ENCODE peak calls at places on chromosomes 7 and 10, in six cellular contexts. F is lower lobe of right lung; P is hepatocyte; M is CD4-positive, alpha-beta T cell; L is PC-9; H is heart right ventricle. S is an unnamed sample.

GRCh38 chr7:52311886-52312285 is 723.5 kb upstream of the POM121L12 start:
- DNase-seq in F (no peak), M (no peak), L (no peak), P (peak; percentile 9), H (no peak), S (no peak)

GRCh38 chr7:1401011-1401410 is 58.3 kb downstream of the MICALL2 start:
- DNase-seq in F (no peak), M (no peak), P (no peak), H (no peak), L (peak; percentile 30), S (no peak)

GRCh38 chr7:26365077-26365896 is 73.6 kb downstream of the SNX10 start:
- DNase-seq in L (peak; percentile 57), M (peak; percentile 44), H (no peak), F (peak; percentile 51), P (peak; percentile 80), S (no peak)

GRCh38 chr10:96507044-96507443 is 6.7 kb downstream of the TLL2 start:
- DNase-seq in M (no peak), F (no peak), H (no peak), P (no peak), L (no peak), S (no peak)

GRCh38 chr10:92150798-92151197 is 140.1 kb downstream of the CPEB3 start:
- DNase-seq in L (no peak), H (no peak), M (no peak), P (no peak), F (no peak), S (no peak)

GRCh38 chr7:131111-132094 is 61.0 kb upstream of the FAM20C start:
- DNase-seq in M (no peak), H (peak; percentile 55), F (peak; percentile 73), P (peak; percentile 5), L (no peak), S (no peak)

GRCh38 chr7:40882071-40882658 is 747.4 kb downstream of the SUGCT start:
- DNase-seq in P (no peak), F (no peak), L (no peak), M (no peak), H (no peak), S (no peak)

GRCh38 chr7:155787171-155787851 is 25.0 kb downstream of the SHH start:
- DNase-seq in L (no peak), M (no peak), F (no peak), H (no peak), P (no peak), S (no peak)

GRCh38 chr10:79136227-79137005 is 67.7 kb downstream of the ZMIZ1 start:
- DNase-seq in F (no peak), H (no peak), L (no peak), P (no peak), M (no peak), S (no peak)

GRCh38 chr10:21993360-21994001 is 10.0 kb downstream of the DNAJC1 start:
- DNase-seq in L (no peak), P (no peak), M (no peak), H (no peak), F (no peak), S (no peak)

GRCh38 chr10:108187396-108188012 is 1023.0 kb upstream of the SORCS1 start:
- DNase-seq in F (no peak), L (no peak), P (peak; percentile 20), H (no peak), M (no peak), S (no peak)

GRCh38 chr10:80465839-80466590 is 11.9 kb downstream of the TSPAN14 start:
- DNase-seq in L (no peak), H (no peak), P (no peak), F (no peak), M (peak; percentile 70), S (peak; percentile 45)

GRCh38 chr10:131150126-131150525 is 161.4 kb downstream of the TCERG1L start:
- DNase-seq in M (no peak), F (no peak), P (no peak), L (no peak), H (no peak), S (no peak)

GRCh38 chr10:102016416-102016815 is 39.6 kb downstream of the ARMH3 start:
- DNase-seq in M (no peak), H (no peak), P (no peak), L (no peak), F (no peak), S (no peak)

GRCh38 chr10:69632516-69633199 is 2.6 kb downstream of the FAM241B start:
- DNase-seq in L (no peak), H (no peak), F (no peak), M (no peak), P (no peak), S (no peak)

GRCh38 chr7:26650081-26650480 is 214.3 kb downstream of the SKAP2 start:
- DNase-seq in M (no peak), L (no peak), F (no peak), P (no peak), H (no peak), S (no peak)

GRCh38 chr7:128420773-128421172 is 11.0 kb upstream of the IMPDH1 start:
- DNase-seq in F (no peak), M (no peak), L (no peak), H (no peak), P (no peak), S (no peak)

GRCh38 chr10:69574571-69574978 is 1.4 kb upstream of the NEUROG3 start:
- DNase-seq in L (no peak), M (no peak), F (no peak), H (no peak), P (no peak), S (no peak)

GRCh38 chr7:1854521-1855395 is 184.7 kb downstream of the ELFN1 start:
- DNase-seq in H (peak; percentile 8), M (no peak), F (peak; percentile 44), L (no peak), P (no peak), S (peak; percentile 5)

GRCh38 chr7:86574006-86574405 is 69.7 kb upstream of the GRM3 start:
- DNase-seq in P (no peak), M (no peak), H (no peak), L (no peak), F (no peak), S (no peak)

GRCh38 chr7:55651057-55651456 is 78.8 kb upstream of the VOPP1 start:
- DNase-seq in H (no peak), P (no peak), F (no peak), L (no peak), M (no peak), S (no peak)

GRCh38 chr10:381805-382204 is 246.6 kb downstream of the ZMYND11 start:
- DNase-seq in H (no peak), L (no peak), M (no peak), F (no peak), P (no peak), S (no peak)

GRCh38 chr7:44607141-44608068 is 978 bp downstream of the OGDH start:
- DNase-seq in H (no peak), F (no peak), M (no peak), P (no peak), L (no peak), S (no peak)

GRCh38 chr10:116356833-116357232 is 32.6 kb downstream of the CCDC172 start:
- DNase-seq in P (no peak), L (no peak), H (no peak), M (no peak), F (no peak), S (no peak)

GRCh38 chr7:116588225-116588624 is 63.4 kb downstream of the CAV1 start:
- DNase-seq in P (no peak), M (no peak), L (peak; percentile 14), H (no peak), F (no peak), S (no peak)

GRCh38 chr7:102991540-102992214 is 78.9 kb downstream of the LRRC17 start:
- DNase-seq in P (peak; percentile 60), H (no peak), M (no peak), F (no peak), L (peak; percentile 55), S (no peak)

GRCh38 chr7:11959121-11959520 is 127.1 kb upstream of the THSD7A start:
- DNase-seq in M (no peak), F (no peak), L (no peak), H (no peak), P (no peak), S (no peak)

GRCh38 chr10:44114441-44114840 is 270.5 kb downstream of the CXCL12 start:
- DNase-seq in F (no peak), P (no peak), L (no peak), M (no peak), H (no peak), S (no peak)

GRCh38 chr7:102471791-102472125 is 7.0 kb downstream of the POLR2J start:
- DNase-seq in M (no peak), L (no peak), P (no peak), F (no peak), H (peak; percentile 5), S (no peak)

GRCh38 chr10:5888843-5889623 is 660 bp downstream of the ANKRD16 start:
- DNase-seq in P (peak; percentile 74), M (no peak), H (peak; percentile 36), L (peak; percentile 48), F (peak; percentile 60), S (peak; percentile 21)

GRCh38 chr10:30600005-30600404 is 29.5 kb downstream of the LYZL2 start:
- DNase-seq in P (no peak), H (no peak), F (no peak), M (no peak), L (no peak), S (no peak)

GRCh38 chr10:8356283-8356682 is 301.8 kb downstream of the GATA3 start:
- DNase-seq in M (no peak), F (no peak), P (no peak), L (no peak), H (no peak), S (no peak)
- H3K9me3 ChIP-seq in M (no peaks in the 10 kb centered on the region), F (no peaks in the 10 kb centered on the region), P (no peaks in the 10 kb centered on the region), L (no peaks in the 10 kb centered on the region), H (no peaks in the 10 kb centered on the region), S (no peaks in the 10 kb centered on the region)

GRCh38 chr7:157483515-157483914 is 146.7 kb downstream of the DNAJB6 start:
- DNase-seq in P (no peak), L (no peak), M (no peak), H (no peak), F (no peak), S (no peak)
- H3K9me3 ChIP-seq in P (no peaks in the 10 kb centered on the region), L (no peaks in the 10 kb centered on the region), M (no peaks in the 10 kb centered on the region), H (no peaks in the 10 kb centered on the region), F (no peaks in the 10 kb centered on the region), S (no peaks in the 10 kb centered on the region)

DNA sequence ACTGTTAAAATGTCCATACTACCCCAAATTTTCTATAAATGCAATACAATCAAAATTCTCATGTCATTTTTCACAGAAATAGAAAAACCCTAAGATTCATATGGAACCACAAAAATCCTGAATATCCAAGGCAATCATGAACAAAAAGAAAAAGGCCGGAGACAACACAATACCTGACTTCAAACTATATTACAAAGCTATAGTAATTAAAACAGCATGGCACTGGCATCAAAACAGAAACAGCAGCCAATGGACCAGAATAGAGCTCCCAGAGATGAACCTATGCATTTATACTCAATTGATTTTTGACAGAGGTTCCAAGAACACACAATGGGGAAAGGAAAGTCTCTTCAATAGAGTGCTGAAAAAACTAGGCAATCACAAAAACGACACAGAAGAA is 128.8 kb downstream of the SDHAF3 start:
- DNase-seq in H (no peak), P (no peak), F (no peak), M (no peak), L (no peak), S (no peak)
- H3K9me3 ChIP-seq in H (no peaks in the 10 kb centered on the region), P (peaks cover 7% of the 10 kb centered on the region), F (peaks cover 20% of the 10 kb centered on the region), M (no peaks in the 10 kb centered on the region), L (peaks cover 6% of the 10 kb centered on the region), S (no peaks in the 10 kb centered on the region)

DNA sequence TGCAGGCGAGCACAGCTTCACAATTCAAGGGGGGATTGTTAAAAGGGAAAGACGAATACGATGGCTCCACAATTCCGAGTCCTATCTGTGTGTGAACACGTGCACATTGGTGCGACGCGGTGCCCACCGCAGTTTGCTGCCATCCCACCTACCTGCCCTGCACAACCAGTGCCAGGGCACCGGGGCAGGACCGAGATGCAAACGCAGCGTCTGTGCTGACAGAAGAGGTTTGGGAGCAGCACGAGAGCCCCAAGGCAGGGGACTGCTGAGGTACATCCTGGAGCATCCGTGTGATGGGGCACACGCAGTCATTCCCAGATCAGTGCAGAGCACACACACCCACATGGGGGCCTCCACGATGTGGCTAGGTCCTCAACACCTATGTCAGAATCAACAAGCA is 221.3 kb downstream of the DNAJB6 start:
- DNase-seq in H (no peak), F (peak; percentile 40), M (no peak), P (no peak), L (no peak), S (no peak)
- H3K9me3 ChIP-seq in H (no peaks in the 10 kb centered on the region), F (no peaks in the 10 kb centered on the region), M (no peaks in the 10 kb centered on the region), P (no peaks in the 10 kb centered on the region), L (peaks cover 11% of the 10 kb centered on the region), S (no peaks in the 10 kb centered on the region)